ENCODE peak calls at places on chromosomes 3 and 15, in five cellular contexts. H is right lobe of liver, G is GM23248, W is fibroblast of lung, J is tibial artery. S is an unnamed sample.

GRCh38 chr15:60070838-60071493 is 66.9 kb downstream of the FOXB1 start:
- DNase-seq in H (no peak), G (peak), W (peak), J (no peak), S (peak)

GRCh38 chr3:36493051-36493450 is 112.7 kb downstream of the STAC start:
- DNase-seq in H (no peak), G (no peak), W (no peak), J (no peak), S (no peak)

GRCh38 chr3:50807266-50807665 is 132.5 kb downstream of the DOCK3 start:
- DNase-seq in H (no peak), G (no peak), W (no peak), J (no peak), S (no peak)

GRCh38 chr3:39275052-39275451 is 4.8 kb downstream of the CX3CR1 start:
- DNase-seq in H (no peak), G (no peak), W (no peak), J (no peak), S (no peak)

GRCh38 chr3:159455741-159456181 is 532.9 kb upstream of the IL12A start:
- DNase-seq in H (no peak), G (peak), W (no peak), J (no peak), S (no peak)

GRCh38 chr3:67000006-67000405 is 1.9 kb downstream of the KBTBD8 start:
- DNase-seq in H (no peak), G (peak), W (peak), J (no peak), S (peak)

GRCh38 chr15:20352241-20353200 is 189.1 kb downstream of the GOLGA6L6 start:
- DNase-seq in H (no peak), G (no peak), W (no peak), J (peak), S (no peak)

GRCh38 chr3:179181021-179181472 is 32.9 kb downstream of the PIK3CA start:
- DNase-seq in H (no peak), G (peak), W (peak), J (no peak), S (peak)

GRCh38 chr3:185488465-185488864 is 10.4 kb downstream of the TMEM41A start:
- DNase-seq in H (peak), G (no peak), W (no peak), J (no peak), S (no peak)

GRCh38 chr3:64685331-64685799 is 2.4 kb downstream of the ADAMTS9 start:
- DNase-seq in H (peak), G (peak), W (peak), J (peak), S (peak)

GRCh38 chr3:64687381-64687780 is 419 bp downstream of the ADAMTS9 start:
- DNase-seq in H (peak), G (no peak), W (no peak), J (peak), S (no peak)

GRCh38 chr3:64686446-64686908 is 1.3 kb downstream of the ADAMTS9 start:
- DNase-seq in H (peak), G (peak), W (no peak), J (no peak), S (peak)

GRCh38 chr3:64685800-64686445 is 1.9 kb downstream of the ADAMTS9 start:
- DNase-seq in H (peak), G (peak), W (peak), J (peak), S (peak)

GRCh38 chr3:64684715-64685261 is 3.0 kb downstream of the ADAMTS9 start:
- DNase-seq in H (peak), G (peak), W (peak), J (peak), S (peak)
- H3K4me3 ChIP-seq in H (peak), G (peak), W (peak), J (peak), S (peak)

GRCh38 chr3:48439820-48440589 is at the start of the genes CCDC51 and TMA7:
- DNase-seq in H (peak), G (peak), W (peak), J (peak), S (peak)

GRCh38 chr3:48440590-48440958 is 517 bp downstream of the TMA7 start:
- DNase-seq in H (no peak), G (peak), W (peak), J (no peak), S (no peak)

GRCh38 chr3:48446043-48446424 is 503 bp upstream of the ATRIP start:
- DNase-seq in H (no peak), G (no peak), W (no peak), J (no peak), S (no peak)

GRCh38 chr3:48445277-48445882 is 1.2 kb upstream of the ATRIP start:
- DNase-seq in H (no peak), G (no peak), W (no peak), J (no peak), S (no peak)

DNA sequence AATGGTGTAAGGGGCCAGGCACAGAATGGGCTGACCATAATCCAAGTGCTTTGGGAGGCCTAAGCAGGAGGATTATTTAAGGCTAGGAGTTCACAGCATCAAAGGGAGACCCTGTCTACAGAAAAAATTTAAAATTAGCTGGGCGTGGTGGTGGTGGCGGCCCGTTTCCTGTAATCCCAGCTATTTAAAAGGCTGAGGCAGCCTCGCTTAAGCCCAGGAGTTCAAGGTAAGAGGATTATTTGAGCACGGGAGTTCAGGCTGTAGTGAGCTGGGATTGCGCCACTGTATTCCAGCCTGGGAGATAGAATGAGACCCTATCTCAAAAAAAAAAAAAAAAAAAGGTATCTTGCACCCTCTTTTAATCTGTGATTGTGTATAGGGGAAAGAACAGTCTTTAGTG is 1.9 kb downstream of the TMA7 start:
- DNase-seq in H (no peak), G (no peak), W (no peak), J (no peak), S (no peak)
- H3K4me3 ChIP-seq in H (no peak), G (peak), W (peak), J (no peak), S (peak)

GRCh38 chr3:141387446-141388030 is 19.2 kb downstream of the ZBTB38 start:
- DNase-seq in H (no peak), G (no peak), W (no peak), J (no peak), S (no peak)
- H3K4me3 ChIP-seq in H (no peak), G (peak), W (peak), J (no peak), S (no peak)

GRCh38 chr3:151047636-151048035 is 37.8 kb upstream of the MED12L start:
- DNase-seq in H (no peak), G (no peak), W (peak), J (no peak), S (peak)

GRCh38 chr3:151044706-151045105 is 40.8 kb upstream of the MED12L start:
- DNase-seq in H (no peak), G (peak), W (no peak), J (no peak), S (peak)
- H3K4me3 ChIP-seq in H (no peak), G (no peak), W (no peak), J (no peak), S (no peak)

GRCh38 chr3:113639683-113640082 is 56.8 kb downstream of the USF3 start:
- DNase-seq in H (no peak), G (no peak), W (no peak), J (no peak), S (no peak)
- H3K4me3 ChIP-seq in H (no peak), G (no peak), W (no peak), J (no peak), S (no peak)

DNA sequence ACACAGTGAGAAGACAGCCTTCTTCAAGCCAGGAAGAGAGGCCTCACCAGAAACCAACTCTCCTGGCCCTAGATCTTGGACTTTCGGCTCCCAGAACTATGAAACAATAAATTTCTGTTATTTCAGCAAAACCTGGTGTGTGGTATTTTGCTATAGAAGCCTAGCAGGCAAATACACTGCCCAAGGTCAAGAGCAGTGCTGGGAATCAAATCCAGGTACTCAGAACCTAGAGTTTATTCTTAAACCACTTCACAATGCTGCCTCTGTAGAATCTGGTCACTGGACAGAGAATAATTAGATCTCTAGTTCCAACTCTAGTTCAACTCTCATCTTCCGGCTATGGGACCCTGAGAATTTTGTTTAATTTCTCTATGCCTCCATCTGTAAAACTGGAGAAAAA is 46.6 kb downstream of the ATP13A4 start:
- DNase-seq in H (no peak), G (no peak), W (no peak), J (no peak), S (no peak)
- H3K4me3 ChIP-seq in H (no peak), G (no peak), W (no peak), J (no peak), S (no peak)

DNA sequence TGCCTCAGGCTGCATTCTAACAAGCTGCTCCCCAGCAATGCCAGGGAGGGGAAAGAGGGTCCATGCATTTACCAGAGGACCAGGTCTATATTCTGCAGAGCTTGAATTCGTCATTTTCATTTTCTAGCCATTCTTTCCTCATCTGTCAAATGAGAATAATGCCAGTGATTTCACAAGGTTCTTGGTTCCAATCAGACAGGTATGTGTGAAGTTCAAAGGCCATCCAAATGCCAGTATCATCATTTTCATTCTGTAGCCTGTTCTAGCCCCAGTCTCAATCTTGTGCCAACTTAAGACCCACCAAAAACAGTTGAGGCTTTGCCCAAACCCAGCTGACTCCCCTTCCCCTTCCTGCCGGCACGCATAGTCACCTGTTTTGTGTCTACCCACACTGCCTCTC is 112.7 kb downstream of the IQSEC1 start:
- DNase-seq in H (no peak), G (no peak), W (no peak), J (no peak), S (no peak)
- H3K4me3 ChIP-seq in H (no peak), G (no peak), W (no peak), J (no peak), S (no peak)

GRCh38 chr15:90957791-90958190 is 3.1 kb downstream of the RCCD1 start:
- DNase-seq in H (no peak), G (no peak), W (no peak), J (no peak), S (no peak)

GRCh38 chr15:90955911-90956310 is 1.2 kb downstream of the RCCD1 start:
- DNase-seq in H (no peak), G (no peak), W (no peak), J (no peak), S (no peak)

GRCh38 chr15:90957105-90957790 is 2.6 kb downstream of the RCCD1 start:
- DNase-seq in H (no peak), G (peak), W (peak), J (no peak), S (peak)

GRCh38 chr15:90954712-90955671 is at the start of gene RCCD1:
- DNase-seq in H (peak), G (peak), W (peak), J (peak), S (peak)

GRCh38 chr15:90956551-90957104 is 1.9 kb downstream of the RCCD1 start:
- DNase-seq in H (peak), G (peak), W (peak), J (peak), S (peak)
- H3K4me3 ChIP-seq in H (peak), G (peak), W (peak), J (peak), S (peak)

DNA sequence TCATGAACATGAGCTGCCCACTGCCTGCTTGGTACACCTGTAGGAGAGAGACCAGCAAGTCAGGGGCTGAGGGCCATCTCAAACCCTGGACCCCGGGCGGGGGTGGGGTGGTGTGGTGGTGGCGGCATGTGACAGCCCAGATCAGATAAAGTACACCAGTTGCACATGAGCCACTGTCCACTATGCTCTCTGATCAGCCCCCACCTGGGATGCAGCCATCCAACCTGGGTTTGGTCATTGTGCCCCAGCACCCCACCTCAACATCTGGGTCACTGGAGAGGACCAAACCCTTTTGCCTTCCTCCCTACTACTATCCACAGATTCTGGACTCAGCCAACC is 3.0 kb upstream of the NCKIPSD start:
- DNase-seq in H (no peak), G (no peak), W (no peak), J (no peak), S (no peak)
- H3K4me3 ChIP-seq in H (no peak), G (no peak), W (no peak), J (no peak), S (no peak)

DNA sequence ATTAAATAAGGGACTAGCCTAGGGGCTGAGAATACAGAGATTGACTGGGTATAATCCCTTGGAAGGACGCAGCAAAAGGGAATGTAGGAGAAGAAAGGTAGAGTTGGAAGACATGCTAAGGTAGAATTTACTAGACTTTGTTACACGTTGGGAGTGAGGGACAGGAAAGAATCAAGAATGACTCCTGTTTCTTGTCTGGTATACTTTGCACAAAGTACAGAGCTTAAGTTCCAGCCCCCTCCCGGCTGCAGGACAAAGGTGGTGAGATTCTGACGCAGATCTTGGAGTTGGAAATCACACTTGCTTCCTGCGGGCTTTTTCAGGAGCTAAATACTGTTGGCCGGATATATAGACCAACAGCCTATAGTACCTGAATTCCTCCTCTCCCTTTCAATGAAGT is 895 bp downstream of the HYKK start:
- DNase-seq in H (no peak), G (no peak), W (no peak), J (no peak), S (no peak)
- H3K4me3 ChIP-seq in H (peak), G (peak), W (peak), J (peak), S (peak)

S was measured in fibroblast of mammary gland.